ENCODE peak calls at places on chromosomes 5 and 9, in seven cellular contexts. One of them, this sample, is unnamed.

GRCh38 chr9:125655074-125655633 is 51.9 kb downstream of the MAPKAP1 start:
- DNase-seq in spleen: no peak
- DNase-seq in heart right ventricle: no peak
- DNase-seq in A549: no peak
- DNase-seq in heart left ventricle: no peak
- DNase-seq in PC-9: no peak
- DNase-seq in ovary: no peak
- DNase-seq in this sample: no peak

GRCh38 chr5:73272351-73272750 is 99.4 kb downstream of the TMEM174 start:
- DNase-seq in ovary: no peak
- DNase-seq in heart right ventricle: no peak
- DNase-seq in PC-9: no peak
- DNase-seq in spleen: no peak
- DNase-seq in heart left ventricle: no peak
- DNase-seq in A549: no peak
- DNase-seq in this sample: no peak

GRCh38 chr5:98906756-98907355 is 22.0 kb downstream of the CHD1 start:
- DNase-seq in heart right ventricle: no peak
- DNase-seq in PC-9: no peak
- DNase-seq in ovary: no peak
- DNase-seq in spleen: no peak
- DNase-seq in heart left ventricle: no peak
- DNase-seq in A549: no peak
- DNase-seq in this sample: no peak

GRCh38 chr9:124808246-124808956 is 31.5 kb downstream of the OLFML2A start:
- DNase-seq in spleen: no peak
- DNase-seq in heart right ventricle: no peak
- DNase-seq in heart left ventricle: no peak
- DNase-seq in A549: no peak
- DNase-seq in ovary: no peak
- DNase-seq in PC-9: no peak
- DNase-seq in this sample: no peak

GRCh38 chr5:153753645-153754432 is 263.4 kb downstream of the GRIA1 start:
- DNase-seq in heart left ventricle: no peak
- DNase-seq in ovary: no peak
- DNase-seq in PC-9: no peak
- DNase-seq in A549: no peak
- DNase-seq in spleen: no peak
- DNase-seq in heart right ventricle: no peak
- DNase-seq in this sample: no peak

GRCh38 chr9:14346301-14346721 is 32.4 kb upstream of the NFIB start:
- DNase-seq in A549: no peak
- DNase-seq in heart right ventricle: peak; percentile 38
- DNase-seq in ovary: no peak
- DNase-seq in PC-9: no peak
- DNase-seq in spleen: no peak
- DNase-seq in heart left ventricle: no peak
- DNase-seq in this sample: peak; percentile 22

GRCh38 chr5:108798866-108799265 is 51.2 kb downstream of the FER start:
- DNase-seq in spleen: no peak
- DNase-seq in heart right ventricle: no peak
- DNase-seq in PC-9: no peak
- DNase-seq in ovary: no peak
- DNase-seq in heart left ventricle: no peak
- DNase-seq in A549: no peak
- DNase-seq in this sample: no peak

GRCh38 chr5:9947231-9947693 is 302.4 kb downstream of the ATPSCKMT start:
- DNase-seq in PC-9: peak; percentile 84
- DNase-seq in heart left ventricle: no peak
- DNase-seq in A549: no peak
- DNase-seq in ovary: no peak
- DNase-seq in heart right ventricle: no peak
- DNase-seq in spleen: no peak
- DNase-seq in this sample: no peak

GRCh38 chr9:81825831-81826540 is 102.2 kb upstream of the SPATA31D4 start:
- DNase-seq in heart right ventricle: no peak
- DNase-seq in ovary: no peak
- DNase-seq in A549: no peak
- DNase-seq in heart left ventricle: no peak
- DNase-seq in PC-9: peak; percentile 88
- DNase-seq in spleen: no peak
- DNase-seq in this sample: no peak

GRCh38 chr9:133184971-133185370 is 21.3 kb upstream of the GBGT1 start:
- DNase-seq in spleen: no peak
- DNase-seq in A549: peak; percentile 71
- DNase-seq in PC-9: peak; percentile 65
- DNase-seq in heart right ventricle: no peak
- DNase-seq in heart left ventricle: no peak
- DNase-seq in ovary: peak; percentile 58
- DNase-seq in this sample: peak; percentile 79
- H3K4me3 ChIP-seq in spleen: no peak overlapping the region
- H3K4me3 ChIP-seq in A549: no peak overlapping the region
- H3K4me3 ChIP-seq in PC-9: no peak overlapping the region
- H3K4me3 ChIP-seq in heart right ventricle: no peak overlapping the region
- H3K4me3 ChIP-seq in heart left ventricle: no peak overlapping the region
- H3K4me3 ChIP-seq in ovary: no peak overlapping the region
- H3K4me3 ChIP-seq in this sample: no peak overlapping the region

GRCh38 chr5:16457451-16457850 is 8.1 kb downstream of the ZNF622 start:
- DNase-seq in spleen: no peak
- DNase-seq in heart right ventricle: no peak
- DNase-seq in PC-9: no peak
- DNase-seq in heart left ventricle: no peak
- DNase-seq in ovary: no peak
- DNase-seq in A549: no peak
- DNase-seq in this sample: no peak
- H3K4me1 ChIP-seq in spleen: peaks cover 66% of the 10 kb centered on the region
- H3K4me1 ChIP-seq in heart right ventricle: peaks cover 49% of the 10 kb centered on the region
- H3K4me1 ChIP-seq in PC-9: no peaks in the 10 kb centered on the region
- H3K4me1 ChIP-seq in heart left ventricle: peaks cover 62% of the 10 kb centered on the region
- H3K4me1 ChIP-seq in ovary: peaks cover 4% of the 10 kb centered on the region
- H3K4me1 ChIP-seq in A549: peaks cover 14% of the 10 kb centered on the region
- H3K4me1 ChIP-seq in this sample: no peaks in the 10 kb centered on the region

GRCh38 chr5:172834570-172835245 is 657 bp downstream of the ERGIC1 start:
- DNase-seq in A549: no peak
- DNase-seq in heart right ventricle: no peak
- DNase-seq in PC-9: no peak
- DNase-seq in ovary: no peak
- DNase-seq in spleen: peak; percentile 87
- DNase-seq in heart left ventricle: no peak
- DNase-seq in this sample: peak; percentile 43

GRCh38 chr5:172835246-172836030 is 1.4 kb downstream of the ERGIC1 start:
- DNase-seq in PC-9: no peak
- DNase-seq in spleen: peak; percentile 54
- DNase-seq in A549: no peak
- DNase-seq in heart left ventricle: no peak
- DNase-seq in heart right ventricle: no peak
- DNase-seq in ovary: no peak
- DNase-seq in this sample: no peak

GRCh38 chr5:172833691-172834569 is at the start of gene ERGIC1:
- DNase-seq in spleen: peak; percentile 97
- DNase-seq in heart left ventricle: peak; percentile 95
- DNase-seq in PC-9: peak; percentile 64
- DNase-seq in ovary: peak; percentile 80
- DNase-seq in heart right ventricle: peak; percentile 89
- DNase-seq in A549: peak; percentile 64
- DNase-seq in this sample: peak; percentile 79

GRCh38 chr5:172832383-172833315 is 1.4 kb upstream of the ERGIC1 start:
- DNase-seq in heart left ventricle: no peak
- DNase-seq in PC-9: no peak
- DNase-seq in heart right ventricle: no peak
- DNase-seq in ovary: no peak
- DNase-seq in spleen: no peak
- DNase-seq in A549: no peak
- DNase-seq in this sample: no peak

DNA sequence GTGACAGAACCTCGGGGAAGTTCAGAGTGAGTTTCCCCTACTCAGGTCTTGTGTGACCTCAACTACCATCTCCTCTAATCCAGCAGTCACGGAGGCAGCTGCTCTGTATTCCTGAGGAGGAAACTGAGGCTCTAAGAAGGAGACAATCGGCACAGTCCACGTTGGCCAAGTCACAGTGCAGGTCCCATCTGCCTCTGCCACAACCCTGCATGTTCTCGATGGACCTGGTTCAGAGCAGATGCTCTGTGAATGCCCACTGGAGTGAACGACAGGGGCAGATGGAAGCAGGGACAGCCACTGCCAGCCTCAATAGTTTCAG is 720 bp upstream of the ERGIC1 start:
- DNase-seq in spleen: no peak
- DNase-seq in A549: no peak
- DNase-seq in heart right ventricle: no peak
- DNase-seq in PC-9: no peak
- DNase-seq in ovary: no peak
- DNase-seq in heart left ventricle: no peak
- DNase-seq in this sample: no peak
- H3K4me3 ChIP-seq in spleen: peak overlapping the region; percentile 92
- H3K4me3 ChIP-seq in A549: peak overlapping the region; percentile 99
- H3K4me3 ChIP-seq in heart right ventricle: peak overlapping the region; percentile 87
- H3K4me3 ChIP-seq in PC-9: peak overlapping the region; percentile 85
- H3K4me3 ChIP-seq in ovary: no peak overlapping the region
- H3K4me3 ChIP-seq in heart left ventricle: peak overlapping the region; percentile 93
- H3K4me3 ChIP-seq in this sample: peak overlapping the region; percentile 90

DNA sequence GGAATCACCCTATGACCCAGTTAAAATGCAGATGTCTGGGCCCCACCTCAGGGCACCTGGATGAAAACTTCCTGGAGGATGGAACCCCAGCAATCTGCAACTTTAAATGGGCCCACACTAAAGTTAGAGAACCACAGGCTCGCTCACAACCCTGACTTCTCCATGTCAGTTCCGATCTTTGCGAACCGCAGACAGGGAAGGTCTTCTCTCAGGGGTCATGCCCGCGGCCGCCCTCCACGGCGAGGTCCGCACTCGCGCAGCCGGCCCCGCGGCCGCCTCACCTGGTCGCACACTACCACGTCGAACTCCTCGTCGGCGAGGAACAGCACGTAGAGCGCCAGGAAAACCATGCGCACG is 498 bp downstream of the ALG2 start:
- DNase-seq in ovary: no peak
- DNase-seq in A549: peak; percentile 8
- DNase-seq in heart right ventricle: no peak
- DNase-seq in heart left ventricle: no peak
- DNase-seq in spleen: no peak
- DNase-seq in PC-9: no peak
- DNase-seq in this sample: peak; percentile 35
- H3K4me1 ChIP-seq in ovary: peaks cover 8% of the 10 kb centered on the region
- H3K4me1 ChIP-seq in A549: peaks cover 20% of the 10 kb centered on the region
- H3K4me1 ChIP-seq in heart right ventricle: peaks cover 54% of the 10 kb centered on the region
- H3K4me1 ChIP-seq in heart left ventricle: peaks cover 72% of the 10 kb centered on the region
- H3K4me1 ChIP-seq in spleen: peaks cover 75% of the 10 kb centered on the region
- H3K4me1 ChIP-seq in PC-9: peaks cover 26% of the 10 kb centered on the region
- H3K4me1 ChIP-seq in this sample: peaks cover 14% of the 10 kb centered on the region

DNA sequence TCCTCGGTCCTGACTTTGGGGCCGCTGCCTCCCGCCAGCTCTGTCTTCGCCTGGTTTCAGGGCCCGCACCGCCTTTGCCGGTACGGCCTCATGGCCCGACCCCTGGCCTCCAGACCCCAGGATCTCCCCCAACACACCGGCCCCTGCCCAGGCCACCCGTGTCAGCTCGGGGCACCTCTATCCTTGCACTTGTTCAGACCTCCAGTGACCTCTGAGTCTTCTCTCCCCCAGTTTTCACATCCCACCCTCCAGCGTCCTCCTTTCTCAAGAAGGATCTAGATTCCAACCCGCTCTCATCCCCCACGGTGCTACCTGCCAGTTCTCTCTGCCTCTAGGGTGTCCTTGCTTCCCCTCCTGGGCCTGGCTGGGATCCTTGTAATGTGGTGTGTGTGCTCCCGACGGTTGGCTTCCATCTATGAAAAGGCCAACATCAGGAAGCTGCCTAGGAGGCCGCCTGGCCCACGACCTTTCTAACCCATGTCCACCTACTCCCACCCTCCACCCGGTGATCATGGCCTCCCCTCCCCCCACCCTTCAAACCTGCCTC is 61.1 kb downstream of the SPATA31C2 start:
- DNase-seq in A549: no peak
- DNase-seq in PC-9: no peak
- DNase-seq in spleen: no peak
- DNase-seq in heart right ventricle: no peak
- DNase-seq in ovary: no peak
- DNase-seq in heart left ventricle: no peak
- DNase-seq in this sample: no peak
- H3K4me3 ChIP-seq in A549: peak overlapping the region; percentile 43
- H3K4me3 ChIP-seq in PC-9: peak overlapping the region; percentile 64
- H3K4me3 ChIP-seq in spleen: peak overlapping the region; percentile 66
- H3K4me3 ChIP-seq in heart right ventricle: peak overlapping the region; percentile 57
- H3K4me3 ChIP-seq in ovary: peak overlapping the region; percentile 50
- H3K4me3 ChIP-seq in heart left ventricle: peak overlapping the region; percentile 59
- H3K4me3 ChIP-seq in this sample: peak overlapping the region; percentile 71

GRCh38 chr5:37582202-37582601 is 203.1 kb downstream of the WDR70 start:
- DNase-seq in heart left ventricle: no peak
- DNase-seq in heart right ventricle: no peak
- DNase-seq in spleen: no peak
- DNase-seq in ovary: no peak
- DNase-seq in A549: no peak
- DNase-seq in PC-9: no peak
- DNase-seq in this sample: no peak
- H3K4me1 ChIP-seq in heart left ventricle: no peaks in the 10 kb centered on the region
- H3K4me1 ChIP-seq in heart right ventricle: no peaks in the 10 kb centered on the region
- H3K4me1 ChIP-seq in spleen: no peaks in the 10 kb centered on the region
- H3K4me1 ChIP-seq in ovary: no peaks in the 10 kb centered on the region
- H3K4me1 ChIP-seq in A549: no peaks in the 10 kb centered on the region
- H3K4me1 ChIP-seq in PC-9: no peaks in the 10 kb centered on the region
- H3K4me1 ChIP-seq in this sample: no peaks in the 10 kb centered on the region

GRCh38 chr5:35853652-35854051 is 3.0 kb upstream of the IL7R start:
- DNase-seq in spleen: no peak
- DNase-seq in heart right ventricle: no peak
- DNase-seq in A549: no peak
- DNase-seq in ovary: peak; percentile 23
- DNase-seq in PC-9: no peak
- DNase-seq in heart left ventricle: peak; percentile 59
- DNase-seq in this sample: peak; percentile 47
- H3K4me3 ChIP-seq in spleen: peak overlapping the region; percentile 46
- H3K4me3 ChIP-seq in heart right ventricle: no peak overlapping the region
- H3K4me3 ChIP-seq in A549: no peak overlapping the region
- H3K4me3 ChIP-seq in ovary: no peak overlapping the region
- H3K4me3 ChIP-seq in PC-9: no peak overlapping the region
- H3K4me3 ChIP-seq in heart left ventricle: no peak overlapping the region
- H3K4me3 ChIP-seq in this sample: no peak overlapping the region